ENCODE peak calls at places on chromosome 9, in eight cellular contexts. One of them, this sample, is unnamed.

GRCh38 chr9:136847827-136848392 is 1.3 kb upstream of the PHPT1 start:
- DNase-seq in cardiac fibroblast: peak; percentile 90
- DNase-seq in fibroblast of pulmonary artery: peak; percentile 83
- DNase-seq in ascending aorta: peak; percentile 94
- DNase-seq in Caco-2: peak; percentile 89
- DNase-seq in adrenal gland: peak; percentile 86
- DNase-seq in keratinocyte: no peak
- DNase-seq in WERI-Rb-1: peak; percentile 92
- DNase-seq in this sample: peak; percentile 89

GRCh38 chr9:134830126-134830525 is 50.5 kb upstream of the FCN2 start:
- DNase-seq in cardiac fibroblast: no peak
- DNase-seq in fibroblast of pulmonary artery: no peak
- DNase-seq in ascending aorta: no peak
- DNase-seq in Caco-2: no peak
- DNase-seq in adrenal gland: no peak
- DNase-seq in keratinocyte: no peak
- DNase-seq in WERI-Rb-1: peak; percentile 90
- DNase-seq in this sample: no peak

GRCh38 chr9:95793924-95794828 is 81.3 kb upstream of the ERCC6L2 start:
- DNase-seq in cardiac fibroblast: peak; percentile 97
- DNase-seq in fibroblast of pulmonary artery: peak; percentile 93
- DNase-seq in ascending aorta: no peak
- DNase-seq in Caco-2: no peak
- DNase-seq in adrenal gland: no peak
- DNase-seq in keratinocyte: no peak
- DNase-seq in WERI-Rb-1: no peak
- DNase-seq in this sample: no peak

GRCh38 chr9:96137666-96138429 is 164.1 kb downstream of the HSD17B3 start:
- DNase-seq in cardiac fibroblast: peak; percentile 10
- DNase-seq in fibroblast of pulmonary artery: no peak
- DNase-seq in ascending aorta: no peak
- DNase-seq in Caco-2: no peak
- DNase-seq in adrenal gland: no peak
- DNase-seq in keratinocyte: no peak
- DNase-seq in WERI-Rb-1: no peak
- DNase-seq in this sample: no peak

GRCh38 chr9:36151306-36152210 is 15.0 kb downstream of the GLIPR2 start:
- DNase-seq in cardiac fibroblast: peak; percentile 90
- DNase-seq in fibroblast of pulmonary artery: peak; percentile 85
- DNase-seq in ascending aorta: peak; percentile 83
- DNase-seq in Caco-2: no peak
- DNase-seq in adrenal gland: no peak
- DNase-seq in keratinocyte: no peak
- DNase-seq in WERI-Rb-1: no peak
- DNase-seq in this sample: peak; percentile 57

GRCh38 chr9:106829666-106830408 is 33.1 kb upstream of the ZNF462 start:
- DNase-seq in cardiac fibroblast: no peak
- DNase-seq in fibroblast of pulmonary artery: no peak
- DNase-seq in ascending aorta: no peak
- DNase-seq in Caco-2: no peak
- DNase-seq in adrenal gland: no peak
- DNase-seq in keratinocyte: no peak
- DNase-seq in WERI-Rb-1: no peak
- DNase-seq in this sample: no peak

GRCh38 chr9:34958411-34958982 is 412 bp downstream of the PHF24 start:
- DNase-seq in cardiac fibroblast: no peak
- DNase-seq in fibroblast of pulmonary artery: no peak
- DNase-seq in ascending aorta: no peak
- DNase-seq in Caco-2: no peak
- DNase-seq in adrenal gland: no peak
- DNase-seq in keratinocyte: no peak
- DNase-seq in WERI-Rb-1: no peak
- DNase-seq in this sample: no peak

GRCh38 chr9:72936679-72937078 is 16.2 kb downstream of the ALDH1A1 start:
- DNase-seq in cardiac fibroblast: no peak
- DNase-seq in fibroblast of pulmonary artery: no peak
- DNase-seq in ascending aorta: no peak
- DNase-seq in Caco-2: no peak
- DNase-seq in adrenal gland: no peak
- DNase-seq in keratinocyte: no peak
- DNase-seq in WERI-Rb-1: no peak
- DNase-seq in this sample: no peak

GRCh38 chr9:137046094-137046787 is at the start of gene NPDC1:
- DNase-seq in cardiac fibroblast: peak; percentile 75
- DNase-seq in fibroblast of pulmonary artery: peak; percentile 69
- DNase-seq in ascending aorta: peak; percentile 87
- DNase-seq in Caco-2: peak; percentile 89
- DNase-seq in adrenal gland: peak; percentile 78
- DNase-seq in keratinocyte: no peak
- DNase-seq in WERI-Rb-1: peak; percentile 88
- DNase-seq in this sample: peak; percentile 81

GRCh38 chr9:96612105-96612965 is 7.3 kb downstream of the CDC14B start:
- DNase-seq in cardiac fibroblast: peak; percentile 94
- DNase-seq in fibroblast of pulmonary artery: peak; percentile 86
- DNase-seq in ascending aorta: peak; percentile 84
- DNase-seq in Caco-2: peak; percentile 66
- DNase-seq in adrenal gland: peak; percentile 60
- DNase-seq in keratinocyte: peak; percentile 13
- DNase-seq in WERI-Rb-1: no peak
- DNase-seq in this sample: peak; percentile 83

GRCh38 chr9:19027825-19028224 is 5.2 kb downstream of the SAXO1 start:
- DNase-seq in cardiac fibroblast: no peak
- DNase-seq in fibroblast of pulmonary artery: no peak
- DNase-seq in ascending aorta: no peak
- DNase-seq in Caco-2: no peak
- DNase-seq in adrenal gland: no peak
- DNase-seq in keratinocyte: no peak
- DNase-seq in WERI-Rb-1: no peak
- DNase-seq in this sample: no peak

GRCh38 chr9:19030899-19031298 is 2.1 kb downstream of the SAXO1 start:
- DNase-seq in cardiac fibroblast: peak; percentile 37
- DNase-seq in fibroblast of pulmonary artery: no peak
- DNase-seq in ascending aorta: no peak
- DNase-seq in Caco-2: no peak
- DNase-seq in adrenal gland: no peak
- DNase-seq in keratinocyte: no peak
- DNase-seq in WERI-Rb-1: no peak
- DNase-seq in this sample: peak; percentile 46

GRCh38 chr9:19026375-19026774 is 6.6 kb downstream of the SAXO1 start:
- DNase-seq in cardiac fibroblast: no peak
- DNase-seq in fibroblast of pulmonary artery: no peak
- DNase-seq in ascending aorta: no peak
- DNase-seq in Caco-2: no peak
- DNase-seq in adrenal gland: no peak
- DNase-seq in keratinocyte: no peak
- DNase-seq in WERI-Rb-1: no peak
- DNase-seq in this sample: no peak

GRCh38 chr9:19032411-19032810 is 598 bp downstream of the SAXO1 start:
- DNase-seq in cardiac fibroblast: no peak
- DNase-seq in fibroblast of pulmonary artery: no peak
- DNase-seq in ascending aorta: no peak
- DNase-seq in Caco-2: no peak
- DNase-seq in adrenal gland: no peak
- DNase-seq in keratinocyte: no peak
- DNase-seq in WERI-Rb-1: no peak
- DNase-seq in this sample: no peak

GRCh38 chr9:19028835-19029451 is 4.1 kb downstream of the SAXO1 start:
- DNase-seq in cardiac fibroblast: peak; percentile 85
- DNase-seq in fibroblast of pulmonary artery: peak; percentile 83
- DNase-seq in ascending aorta: no peak
- DNase-seq in Caco-2: no peak
- DNase-seq in adrenal gland: peak; percentile 57
- DNase-seq in keratinocyte: no peak
- DNase-seq in WERI-Rb-1: peak; percentile 41
- DNase-seq in this sample: peak; percentile 69
- TF ChIP-seq CTCF in cardiac fibroblast: peak; percentile 59
- TF ChIP-seq CTCF in fibroblast of pulmonary artery: peak; percentile 66
- TF ChIP-seq CTCF in ascending aorta: peak; percentile 62
- TF ChIP-seq CTCF in Caco-2: peak; percentile 58
- TF ChIP-seq CTCF in adrenal gland: peak; percentile 82
- TF ChIP-seq CTCF in keratinocyte: peak; percentile 55
- TF ChIP-seq CTCF in WERI-Rb-1: peak; percentile 52
- TF ChIP-seq CTCF in this sample: peak; percentile 70

GRCh38 chr9:70261131-70261870 is 2.5 kb downstream of the SMC5 start:
- DNase-seq in cardiac fibroblast: peak; percentile 21
- DNase-seq in fibroblast of pulmonary artery: no peak
- DNase-seq in ascending aorta: no peak
- DNase-seq in Caco-2: no peak
- DNase-seq in adrenal gland: no peak
- DNase-seq in keratinocyte: no peak
- DNase-seq in WERI-Rb-1: no peak
- DNase-seq in this sample: peak; percentile 71
- H3K4me3 ChIP-seq in cardiac fibroblast: no peak overlapping the region
- H3K4me3 ChIP-seq in fibroblast of pulmonary artery: no peak overlapping the region
- H3K4me3 ChIP-seq in ascending aorta: peak overlapping the region; percentile 75
- H3K4me3 ChIP-seq in Caco-2: no peak overlapping the region
- H3K4me3 ChIP-seq in adrenal gland: no peak overlapping the region
- H3K4me3 ChIP-seq in keratinocyte: no peak overlapping the region
- H3K4me3 ChIP-seq in WERI-Rb-1: no peak overlapping the region
- H3K4me3 ChIP-seq in this sample: no peak overlapping the region

DNA sequence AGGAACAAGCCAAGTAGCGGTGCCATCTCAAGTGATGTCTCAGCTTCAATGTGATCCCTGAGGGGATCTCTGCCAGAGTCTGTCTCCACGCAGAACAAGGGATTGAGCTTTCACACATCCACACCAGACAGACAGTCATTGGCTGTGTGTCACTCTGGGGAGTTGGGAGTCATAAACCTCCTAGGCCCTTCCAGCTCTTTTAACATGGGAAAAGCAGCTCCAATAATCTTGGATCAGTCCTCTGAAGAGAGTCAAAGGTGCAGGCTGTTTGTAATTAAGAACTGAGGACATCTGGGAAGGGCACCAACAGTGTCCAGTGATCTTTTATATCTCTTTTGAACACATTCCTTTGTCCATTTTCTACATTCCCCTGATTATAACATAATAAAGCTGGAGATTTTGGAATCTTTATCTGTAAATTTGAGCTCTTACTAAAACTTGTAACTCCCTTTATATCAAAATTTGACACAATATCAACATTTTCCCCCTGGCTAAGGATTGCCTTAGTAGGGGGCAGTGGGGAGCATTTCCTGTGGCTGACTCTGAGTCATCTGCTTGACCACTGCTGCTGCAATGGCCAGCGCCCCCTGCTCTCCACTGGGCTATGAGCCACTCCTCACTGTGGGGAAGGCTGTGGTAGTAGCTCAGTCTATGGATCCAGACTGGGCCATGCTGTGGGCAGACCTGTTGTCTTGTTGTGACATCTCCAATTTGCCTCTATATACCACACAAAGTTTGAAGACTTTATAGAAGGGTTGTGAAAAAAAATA is 284.4 kb downstream of the OSTF1 start:
- DNase-seq in cardiac fibroblast: no peak
- DNase-seq in fibroblast of pulmonary artery: no peak
- DNase-seq in ascending aorta: no peak
- DNase-seq in Caco-2: no peak
- DNase-seq in adrenal gland: peak; percentile 13
- DNase-seq in keratinocyte: no peak
- DNase-seq in WERI-Rb-1: no peak
- DNase-seq in this sample: no peak
- TF ChIP-seq CTCF in cardiac fibroblast: no peak
- TF ChIP-seq CTCF in fibroblast of pulmonary artery: no peak
- TF ChIP-seq CTCF in ascending aorta: no peak
- TF ChIP-seq CTCF in Caco-2: no peak
- TF ChIP-seq CTCF in adrenal gland: no peak
- TF ChIP-seq CTCF in keratinocyte: no peak
- TF ChIP-seq CTCF in WERI-Rb-1: no peak
- TF ChIP-seq CTCF in this sample: no peak

GRCh38 chr9:27280858-27281257 is 16.1 kb downstream of the EQTN start:
- DNase-seq in cardiac fibroblast: no peak
- DNase-seq in fibroblast of pulmonary artery: peak; percentile 8
- DNase-seq in ascending aorta: no peak
- DNase-seq in Caco-2: no peak
- DNase-seq in adrenal gland: no peak
- DNase-seq in keratinocyte: no peak
- DNase-seq in WERI-Rb-1: no peak
- DNase-seq in this sample: no peak

GRCh38 chr9:27280249-27280648 is 16.7 kb downstream of the EQTN start:
- DNase-seq in cardiac fibroblast: no peak
- DNase-seq in fibroblast of pulmonary artery: no peak
- DNase-seq in ascending aorta: no peak
- DNase-seq in Caco-2: no peak
- DNase-seq in adrenal gland: no peak
- DNase-seq in keratinocyte: no peak
- DNase-seq in WERI-Rb-1: no peak
- DNase-seq in this sample: no peak

GRCh38 chr9:27276182-27277030 is 20.5 kb downstream of the EQTN start:
- DNase-seq in cardiac fibroblast: peak; percentile 81
- DNase-seq in fibroblast of pulmonary artery: peak; percentile 77
- DNase-seq in ascending aorta: no peak
- DNase-seq in Caco-2: no peak
- DNase-seq in adrenal gland: peak; percentile 26
- DNase-seq in keratinocyte: no peak
- DNase-seq in WERI-Rb-1: peak; percentile 18
- DNase-seq in this sample: peak; percentile 67

GRCh38 chr9:27279611-27280010 is 17.3 kb downstream of the EQTN start:
- DNase-seq in cardiac fibroblast: no peak
- DNase-seq in fibroblast of pulmonary artery: no peak
- DNase-seq in ascending aorta: no peak
- DNase-seq in Caco-2: no peak
- DNase-seq in adrenal gland: no peak
- DNase-seq in keratinocyte: no peak
- DNase-seq in WERI-Rb-1: no peak
- DNase-seq in this sample: no peak

DNA sequence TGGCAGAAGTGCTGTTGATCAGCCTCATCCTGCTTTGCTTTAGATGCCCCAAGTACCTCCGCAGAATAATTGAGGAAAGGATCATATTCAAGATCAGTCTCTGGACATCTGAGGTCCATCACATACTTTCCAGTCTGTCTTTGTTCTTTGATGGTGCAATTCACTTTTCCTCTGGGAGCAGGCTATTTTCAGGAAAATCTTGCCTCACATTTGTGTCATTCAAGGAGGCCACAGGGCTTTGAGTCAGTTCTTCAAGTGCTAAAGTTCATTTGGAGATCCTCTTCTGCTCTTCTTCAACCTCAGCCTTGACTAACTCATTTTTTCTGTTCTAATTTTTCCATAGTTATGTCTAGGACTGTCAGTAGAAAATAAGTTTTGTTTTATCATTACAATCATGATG is 18.6 kb downstream of the EQTN start:
- DNase-seq in cardiac fibroblast: peak; percentile 33
- DNase-seq in fibroblast of pulmonary artery: peak; percentile 15
- DNase-seq in ascending aorta: no peak
- DNase-seq in Caco-2: no peak
- DNase-seq in adrenal gland: no peak
- DNase-seq in keratinocyte: no peak
- DNase-seq in WERI-Rb-1: no peak
- DNase-seq in this sample: no peak
- H3K4me3 ChIP-seq in cardiac fibroblast: no peak overlapping the region
- H3K4me3 ChIP-seq in fibroblast of pulmonary artery: no peak overlapping the region
- H3K4me3 ChIP-seq in ascending aorta: no peak overlapping the region
- H3K4me3 ChIP-seq in Caco-2: no peak overlapping the region
- H3K4me3 ChIP-seq in adrenal gland: no peak overlapping the region
- H3K4me3 ChIP-seq in keratinocyte: no peak overlapping the region
- H3K4me3 ChIP-seq in WERI-Rb-1: no peak overlapping the region
- H3K4me3 ChIP-seq in this sample: no peak overlapping the region